ENCODE peak calls at places on chromosomes 4 and X, in seven cellular contexts. D, W, X, Y, G, J and R are unnamed samples.

GRCh38 chr4:100576570-100576969 is 58.7 kb upstream of the EMCN start:
- DNase-seq in D (no peak), W (no peak), X (peak; percentile 10), Y (no peak), G (no peak), J (no peak), R (no peak)

GRCh38 chrX:11765449-11765848 is 7.4 kb downstream of the MSL3 start:
- DNase-seq in D (no peak), W (no peak), X (no peak), Y (no peak), G (no peak), J (no peak), R (no peak)

GRCh38 chrX:109635151-109635550 is 10.2 kb upstream of the KCNE5 start:
- DNase-seq in D (no peak), W (no peak), X (no peak), Y (no peak), G (no peak), J (no peak), R (no peak)

GRCh38 chr4:185890196-185890595 is 78.2 kb upstream of the SORBS2 start:
- DNase-seq in D (no peak), W (no peak), X (no peak), Y (no peak), G (no peak), J (no peak), R (no peak)

GRCh38 chrX:154010330-154011087 is 9.2 kb downstream of the IRAK1 start:
- DNase-seq in D (no peak), W (no peak), X (no peak), Y (no peak), G (no peak), J (no peak), R (no peak)

GRCh38 chr4:127623755-127624087 is 9.0 kb upstream of the INTU start:
- DNase-seq in D (no peak), W (no peak), X (no peak), Y (no peak), G (no peak), J (no peak), R (no peak)

GRCh38 chr4:55729306-55730142 is 90.1 kb upstream of the EXOC1L start:
- DNase-seq in D (no peak), W (no peak), X (no peak), Y (no peak), G (no peak), J (no peak), R (no peak)

GRCh38 chrX:40082447-40083119 is 15.2 kb downstream of the BCOR start:
- DNase-seq in D (no peak), W (no peak), X (no peak), Y (no peak), G (no peak), J (no peak), R (no peak)

GRCh38 chr4:183443609-183444148 is 757 bp upstream of the CDKN2AIP start:
- DNase-seq in D (peak; percentile 6), W (no peak), X (peak; percentile 32), Y (peak; percentile 17), G (peak; percentile 20), J (no peak), R (no peak)

GRCh38 chr4:147599764-147600163 is 17.4 kb upstream of the TMEM184C start:
- DNase-seq in D (no peak), W (no peak), X (no peak), Y (no peak), G (no peak), J (peak; percentile 12), R (no peak)

GRCh38 chrX:120223374-120223773 is 27.2 kb upstream of the ZBTB33 start:
- DNase-seq in D (no peak), W (no peak), X (no peak), Y (no peak), G (no peak), J (no peak), R (no peak)

GRCh38 chr4:152735302-152735917 is 44.1 kb downstream of the TIGD4 start:
- DNase-seq in D (no peak), W (no peak), X (peak; percentile 35), Y (no peak), G (no peak), J (no peak), R (peak; percentile 12)

GRCh38 chrX:154020500-154021115 is 906 bp upstream of the IRAK1 start:
- DNase-seq in D (no peak), W (no peak), X (no peak), Y (no peak), G (no peak), J (no peak), R (no peak)

GRCh38 chr4:76087007-76087769 is 12.7 kb downstream of the ART3 start:
- DNase-seq in D (no peak), W (no peak), X (peak; percentile 28), Y (no peak), G (peak; percentile 42), J (peak; percentile 2), R (peak; percentile 62)

GRCh38 chr4:160129439-160129838 is 1026.6 kb downstream of the RAPGEF2 start:
- DNase-seq in D (no peak), W (no peak), X (no peak), Y (no peak), G (no peak), J (no peak), R (peak; percentile 18)

GRCh38 chr4:138438608-138439007 is 196.5 kb upstream of the SLC7A11 start:
- DNase-seq in D (no peak), W (no peak), X (no peak), Y (no peak), G (no peak), J (no peak), R (no peak)

GRCh38 chrX:82125103-82125502 is 923.2 kb downstream of the SH3BGRL start:
- DNase-seq in D (no peak), W (no peak), X (no peak), Y (no peak), G (no peak), J (no peak), R (no peak)

GRCh38 chr4:40149960-40150385 is 46.9 kb upstream of the RHOH start:
- DNase-seq in D (peak; percentile 61), W (peak; percentile 41), X (peak; percentile 83), Y (peak; percentile 56), G (peak; percentile 49), J (peak; percentile 29), R (peak; percentile 71)